ENCODE peak calls at places on chromosome 15, in ten cellular contexts. D is breast epithelium; S is iPS DF 6.9; G is adrenal gland; X is substantia nigra; Q is naive thymus-derived CD4-positive, alpha-beta T cell; E is psoas muscle; H is astrocyte; K is GM23248; W is caudate nucleus. A is an unnamed sample.

GRCh38 chr15:69304176-69304533 is 5.4 kb downstream of the PAQR5 start:
- DNase-seq in H (peak), G (peak), Q (no peak), D (no peak), E (no peak), S (no peak), W (no peak), K (peak), X (no peak), A (no peak)

GRCh38 chr15:27481768-27482167 is 510.8 kb downstream of the GABRG3 start:
- DNase-seq in G (no peak), Q (no peak), E (no peak), W (no peak), K (no peak), D (no peak), X (no peak), S (peak), H (no peak), A (no peak)

GRCh38 chr15:40332138-40332781 is 8.5 kb downstream of the CCDC9B start:
- DNase-seq in E (no peak), X (no peak), H (no peak), W (no peak), D (no peak), S (no peak), G (no peak), Q (no peak), K (no peak), A (no peak)

GRCh38 chr15:33964665-33965040 is 3.6 kb upstream of the CHRM5 start:
- DNase-seq in Q (no peak), X (no peak), H (peak), S (no peak), K (peak), E (no peak), D (no peak), G (no peak), W (no peak), A (no peak)

GRCh38 chr15:35958936-35959335 is 413.0 kb upstream of the DPH6 start:
- DNase-seq in D (no peak), X (no peak), K (no peak), G (no peak), S (no peak), H (peak), Q (no peak), W (no peak), E (no peak), A (no peak)

GRCh38 chr15:101115887-101116680 is 135.8 kb downstream of the CHSY1 start:
- DNase-seq in Q (no peak), D (peak), X (peak), K (peak), G (peak), S (no peak), W (no peak), H (peak), E (peak), A (no peak)

GRCh38 chr15:94546838-94547237 is 315.5 kb downstream of the MCTP2 start:
- DNase-seq in E (no peak), H (no peak), S (no peak), D (no peak), W (no peak), Q (no peak), K (no peak), X (no peak), G (no peak), A (no peak)

GRCh38 chr15:55993804-55994539 is 560 bp upstream of the NEDD4 start:
- DNase-seq in S (no peak), D (no peak), H (peak), X (no peak), E (no peak), G (peak), W (no peak), K (peak), Q (no peak), A (no peak)

GRCh38 chr15:81113204-81113657 is 20.8 kb upstream of the CFAP161 start:
- DNase-seq in H (no peak), X (no peak), Q (no peak), E (no peak), G (no peak), S (no peak), W (no peak), K (no peak), D (no peak), A (no peak)

GRCh38 chr15:89243691-89244511 is at the start of gene FANCI:
- DNase-seq in S (peak), K (peak), W (peak), E (peak), Q (peak), X (peak), G (peak), D (peak), H (peak), A (peak)

GRCh38 chr15:93372209-93372910 is 283.3 kb upstream of the RGMA start:
- DNase-seq in K (no peak), X (no peak), Q (no peak), W (no peak), G (no peak), H (no peak), E (no peak), D (no peak), S (no peak), A (no peak)

GRCh38 chr15:101675796-101676582 is 23.8 kb upstream of the TM2D3 start:
- DNase-seq in G (no peak), S (no peak), Q (no peak), H (peak), D (no peak), E (no peak), W (no peak), X (no peak), K (peak), A (no peak)

GRCh38 chr15:31609243-31609642 is 282.6 kb downstream of the KLF13 start:
- DNase-seq in E (no peak), D (no peak), X (no peak), G (no peak), Q (no peak), W (no peak), S (no peak), K (peak), H (no peak), A (no peak)

GRCh38 chr15:90664650-90665287 is 52.4 kb upstream of the BLM start:
- DNase-seq in X (no peak), K (peak), W (no peak), D (no peak), E (peak), Q (no peak), H (no peak), S (no peak), G (peak), A (no peak)

GRCh38 chr15:87633471-87633870 is 623.1 kb downstream of the NTRK3 start:
- DNase-seq in X (no peak), E (no peak), H (no peak), K (no peak), Q (no peak), S (no peak), G (no peak), D (no peak), W (no peak), A (no peak)

GRCh38 chr15:89429023-89429422 is 67.4 kb downstream of the RHCG start:
- DNase-seq in W (no peak), E (no peak), K (peak), H (no peak), S (no peak), Q (no peak), X (no peak), G (no peak), D (no peak), A (no peak)

DNA sequence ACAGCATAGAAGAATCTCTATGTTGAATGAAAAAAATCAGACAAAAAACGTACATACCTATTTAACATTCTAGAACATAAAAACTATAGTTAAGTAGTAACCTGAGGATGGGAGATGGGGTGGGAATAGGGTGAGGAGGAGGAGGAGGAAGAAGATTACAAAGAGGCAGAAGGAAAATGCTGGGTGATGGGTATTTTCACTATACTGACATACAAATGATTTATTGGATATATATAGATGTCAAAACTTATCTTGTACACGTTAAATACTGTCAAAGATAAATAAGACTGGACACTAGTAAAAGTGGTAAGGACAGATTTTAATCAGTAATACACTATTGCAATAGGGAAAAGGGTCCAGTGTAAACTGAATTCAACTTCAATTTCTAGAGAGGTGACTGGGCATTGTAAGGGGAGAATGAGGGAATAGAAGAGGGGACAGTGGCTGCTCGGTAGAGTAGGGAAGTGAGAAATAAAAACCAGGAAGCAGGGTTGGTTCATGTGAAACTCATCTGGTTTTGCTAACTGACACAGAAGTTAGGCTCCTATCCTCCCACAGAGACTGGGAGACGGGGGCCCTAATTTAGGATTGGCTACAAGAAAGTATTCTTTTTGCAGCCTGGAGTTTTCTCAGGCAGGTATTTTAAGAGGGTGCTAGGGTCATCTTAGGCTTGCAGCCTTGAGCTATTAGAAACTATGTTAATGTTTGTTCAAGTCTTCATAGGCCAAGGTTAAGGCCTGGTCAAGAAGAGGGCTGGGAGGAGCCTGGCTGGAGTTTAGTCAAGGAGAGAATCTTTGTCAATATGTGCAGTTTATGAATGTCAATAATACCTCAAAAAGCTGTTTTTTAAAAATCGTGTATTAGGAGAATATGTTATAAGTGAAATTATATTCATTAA is 15.0 kb upstream of the C15orf61 start:
- DNase-seq in D (no peak), W (no peak), X (no peak), G (no peak), Q (no peak), K (no peak), E (no peak), S (no peak), H (no peak), A (no peak)
- H3K27ac ChIP-seq in D (no peak), W (no peak), X (no peak), G (no peak), Q (no peak), K (peak), E (no peak), S (no peak), H (no peak), A (no peak)

GRCh38 chr15:82874267-82874666 is 64.8 kb downstream of the WHAMM start:
- DNase-seq in W (no peak), H (no peak), G (no peak), S (no peak), Q (no peak), K (no peak), D (no peak), X (no peak), E (no peak), A (no peak)

GRCh38 chr15:82871577-82872484 is 62.4 kb downstream of the WHAMM start:
- DNase-seq in H (no peak), K (no peak), G (no peak), Q (no peak), S (no peak), W (no peak), X (no peak), D (no peak), E (no peak), A (peak)

GRCh38 chr15:82873000-82873680 is 63.7 kb downstream of the WHAMM start:
- DNase-seq in X (no peak), E (no peak), D (no peak), K (no peak), Q (no peak), H (no peak), W (no peak), G (no peak), S (no peak), A (no peak)

GRCh38 chr15:82874961-82875360 is 65.5 kb downstream of the WHAMM start:
- DNase-seq in K (no peak), G (no peak), X (no peak), W (no peak), S (no peak), D (no peak), E (no peak), Q (no peak), H (no peak), A (no peak)

DNA sequence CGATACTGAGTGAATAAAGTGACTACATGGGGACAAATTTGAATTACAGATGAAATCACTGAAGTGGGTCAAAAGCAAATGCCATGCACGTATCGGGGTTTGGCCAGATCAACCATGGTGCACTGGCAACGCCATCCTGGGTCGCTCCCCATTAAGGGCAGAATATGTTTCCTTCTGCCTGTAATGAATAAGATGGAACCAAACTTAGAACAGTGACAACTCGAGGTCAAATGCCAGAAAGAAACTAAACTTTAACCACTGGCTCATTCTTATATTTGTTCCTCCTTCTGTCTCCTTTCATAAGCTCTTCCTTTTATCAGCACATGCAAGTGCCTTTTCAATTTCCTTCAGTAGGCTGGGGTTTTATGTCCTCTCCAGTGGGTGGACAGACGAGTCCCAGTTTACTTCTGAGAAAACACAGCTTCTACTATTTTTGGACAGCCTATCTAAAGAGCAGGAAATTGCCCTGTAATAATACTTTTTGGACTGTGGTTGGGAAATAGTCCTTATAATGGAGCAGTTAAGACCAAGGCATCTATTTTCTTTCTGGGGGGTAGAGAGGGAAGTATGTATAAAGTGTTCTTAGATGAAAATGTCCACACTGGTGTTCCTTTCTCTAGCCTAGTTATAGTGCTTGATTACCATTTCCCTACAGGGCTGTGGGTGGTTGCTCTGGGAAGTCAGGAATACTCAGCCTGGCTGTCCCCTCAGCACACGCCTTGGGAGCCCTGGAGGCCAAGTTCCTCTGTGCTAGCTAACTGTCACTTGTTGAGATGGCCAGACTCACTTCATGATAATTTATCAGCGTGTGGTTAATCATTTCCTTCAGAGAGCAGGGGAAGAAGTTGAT is 61.5 kb downstream of the WHAMM start:
- DNase-seq in X (no peak), G (no peak), E (no peak), D (no peak), S (no peak), K (no peak), W (no peak), Q (no peak), H (no peak), A (no peak)
- H3K27ac ChIP-seq in X (no peak), G (no peak), E (no peak), D (no peak), S (no peak), K (no peak), W (no peak), Q (no peak), H (no peak), A (no peak)

GRCh38 chr15:66404122-66404521 is 17.4 kb downstream of the MAP2K1 start:
- DNase-seq in X (no peak), D (no peak), H (no peak), Q (no peak), G (no peak), W (no peak), S (no peak), K (no peak), E (no peak), A (no peak)
- H3K27ac ChIP-seq in X (no peak), D (no peak), H (no peak), Q (no peak), G (no peak), W (no peak), S (no peak), K (no peak), E (no peak), A (no peak)

DNA sequence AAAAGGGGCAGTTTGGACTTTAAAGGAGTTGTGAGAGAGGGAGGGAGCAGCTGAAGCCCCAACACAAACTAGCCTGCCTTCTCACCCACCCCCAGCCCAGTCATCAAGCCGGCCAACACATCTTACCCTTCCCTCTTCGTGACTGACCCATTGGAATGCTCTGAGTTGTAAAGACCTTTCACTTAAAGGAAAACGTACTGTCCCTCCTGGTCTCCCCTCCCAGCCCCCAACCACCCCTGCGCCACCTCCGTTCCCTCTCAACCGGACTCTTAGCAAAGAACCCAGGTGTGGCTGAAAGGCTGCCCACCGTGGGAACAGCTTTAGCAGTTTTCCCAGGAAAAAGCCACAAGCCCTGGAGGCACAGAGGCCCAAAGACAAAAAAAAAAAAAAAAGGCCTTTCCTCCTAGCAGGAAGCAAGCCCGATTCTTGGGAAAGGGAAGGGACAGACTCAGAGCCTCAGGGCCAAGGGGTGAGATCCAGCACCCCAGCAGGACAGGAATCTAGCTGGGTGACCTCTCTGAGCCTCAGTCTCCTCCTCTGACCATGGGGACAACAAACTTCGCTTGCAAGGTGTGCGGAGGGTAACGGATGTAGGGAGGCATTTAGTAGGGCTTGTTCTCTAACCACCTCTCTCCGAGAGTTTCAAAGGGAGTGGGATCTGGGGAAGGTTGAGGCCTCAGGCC is 2.4 kb downstream of the CYP11A1 start:
- DNase-seq in W (no peak), H (no peak), S (no peak), D (no peak), Q (no peak), X (no peak), G (no peak), K (no peak), E (no peak), A (no peak)
- H3K27ac ChIP-seq in W (no peak), H (no peak), S (no peak), D (peak), Q (no peak), X (no peak), G (peak), K (no peak), E (no peak), A (peak)